ENCODE peak calls at places on chromosomes 4 and X, in five cellular contexts. Z, W, A, X and J are unnamed samples.

GRCh38 chrX:19893722-19894121 is 6.3 kb upstream of the SH3KBP1 start:
- DNase-seq in Z (no peak), W (no peak), A (no peak), X (no peak), J (peak)

GRCh38 chr4:22435652-22436051 is 80.2 kb downstream of the ADGRA3 start:
- DNase-seq in Z (peak), W (no peak), A (no peak), X (no peak), J (no peak)

GRCh38 chrX:136209016-136209738 is 42.0 kb downstream of the MAP7D3 start:
- DNase-seq in Z (peak), W (no peak), A (peak), X (peak), J (peak)

GRCh38 chrX:99914676-99915075 is 495.4 kb downstream of the PCDH19 start:
- DNase-seq in Z (no peak), W (no peak), A (no peak), X (no peak), J (no peak)

GRCh38 chrX:24963823-24964222 is 51.9 kb downstream of the ARX start:
- DNase-seq in Z (no peak), W (no peak), A (no peak), X (no peak), J (no peak)

GRCh38 chr4:17561195-17561909 is 15.6 kb upstream of the LAP3 start:
- DNase-seq in Z (no peak), W (no peak), A (no peak), X (no peak), J (peak)

GRCh38 chr4:187908079-187908501 is 87.5 kb upstream of the ZFP42 start:
- DNase-seq in Z (no peak), W (no peak), A (no peak), X (no peak), J (peak)

GRCh38 chrX:133190877-133191738 is 27.0 kb downstream of the TFDP3 start:
- DNase-seq in Z (no peak), W (no peak), A (no peak), X (no peak), J (no peak)

GRCh38 chrX:1524874-1525582 is 12.0 kb downstream of the P2RY8 start:
- DNase-seq in Z (no peak), W (no peak), A (no peak), X (no peak), J (no peak)

GRCh38 chr4:82201805-82202636 is 171.8 kb downstream of the HNRNPD start:
- DNase-seq in Z (peak), W (no peak), A (peak), X (no peak), J (peak)

GRCh38 chrX:46704767-46705386 is 54.0 kb downstream of the SLC9A7 start:
- DNase-seq in Z (no peak), W (no peak), A (no peak), X (no peak), J (peak)

GRCh38 chrX:2388669-2389068 is 112.1 kb downstream of the DHRSX start:
- DNase-seq in Z (no peak), W (no peak), A (no peak), X (no peak), J (no peak)

GRCh38 chr4:73653695-73654106 is 33.5 kb upstream of the RASSF6 start:
- DNase-seq in Z (peak), W (no peak), A (peak), X (no peak), J (peak)

GRCh38 chr4:185471235-185472062 is at the start of gene CCDC110:
- DNase-seq in Z (peak), W (peak), A (peak), X (peak), J (peak)

GRCh38 chr4:73735231-73735630 is 5.1 kb upstream of the CXCL8 start:
- DNase-seq in Z (no peak), W (no peak), A (no peak), X (no peak), J (peak)

GRCh38 chr4:16168710-16169388 is 57.4 kb downstream of the TAPT1 start:
- DNase-seq in Z (no peak), W (no peak), A (no peak), X (no peak), J (no peak)

GRCh38 chrX:79559290-79559689 is 192.2 kb upstream of the ITM2A start:
- DNase-seq in Z (no peak), W (no peak), A (no peak), X (no peak), J (no peak)

GRCh38 chr4:23857353-23857752 is 32.5 kb downstream of the PPARGC1A start:
- DNase-seq in Z (no peak), W (no peak), A (no peak), X (no peak), J (peak)

GRCh38 chrX:154304901-154305300 is 9.3 kb downstream of the TKTL1 start:
- DNase-seq in Z (no peak), W (no peak), A (no peak), X (no peak), J (no peak)

GRCh38 chr4:20995591-20995990 is 295.3 kb downstream of the PACRGL start:
- DNase-seq in Z (no peak), W (no peak), A (no peak), X (no peak), J (no peak)

GRCh38 chr4:16029329-16029728 is 54.5 kb downstream of the PROM1 start:
- DNase-seq in Z (no peak), W (no peak), A (no peak), X (no peak), J (peak)

GRCh38 chrX:16897445-16897844 is 27.3 kb upstream of the RBBP7 start:
- DNase-seq in Z (no peak), W (no peak), A (no peak), X (no peak), J (no peak)

GRCh38 chr4:83522239-83522638 is 13.7 kb upstream of the GPAT3 start:
- DNase-seq in Z (no peak), W (no peak), A (no peak), X (no peak), J (no peak)

GRCh38 chrX:111039606-111040005 is 56.4 kb upstream of the PAK3 start:
- DNase-seq in Z (no peak), W (no peak), A (no peak), X (no peak), J (no peak)

GRCh38 chrX:29862126-29862664 is 353.2 kb upstream of the MAGEB2 start:
- DNase-seq in Z (no peak), W (no peak), A (no peak), X (no peak), J (no peak)

GRCh38 chr4:139210486-139210885 is 33.5 kb upstream of the ELF2 start:
- DNase-seq in Z (no peak), W (no peak), A (no peak), X (no peak), J (no peak)

GRCh38 chr4:150007512-150007911 is 70.7 kb upstream of the DCLK2 start:
- DNase-seq in Z (no peak), W (no peak), A (no peak), X (no peak), J (peak)